ENCODE peak calls at places on chromosomes 3 and 15, in eight cellular contexts. A is NCI-H446; R is stimulated activated CD4-positive, alpha-beta T cell treated with anti-CD3 and anti-CD28 coated beads, TNF-alpha, amount 100 ng/mL, for 24 hours; E is NCI-H1436; M is EH; K is neural crest cell; T is stimulated activated CD8-positive, alpha-beta memory T cell treated with anti-CD3 and anti-CD28 coated beads, Interleukin-15, amount 100 ng/mL, for 24 hours; N is AG10803. I is an unnamed sample.

GRCh38 chr3:15064835-15065549 is at the start of gene MRPS25:
- DNase-seq in A (peak; percentile 85), R (peak; percentile 84), E (peak; percentile 64), M (peak; percentile 92), K (peak; percentile 74), T (peak; percentile 66), N (peak; percentile 90), I (peak; percentile 83)

GRCh38 chr3:70108072-70108471 is 108.5 kb downstream of the SAMMSON start:
- DNase-seq in A (peak; percentile 1), R (no peak), E (no peak), M (peak; percentile 11), K (peak; percentile 22), T (no peak), N (no peak), I (no peak)

GRCh38 chr3:14452676-14453367 is 50.4 kb downstream of the SLC6A6 start:
- DNase-seq in A (peak; percentile 93), R (no peak), E (peak; percentile 76), M (peak; percentile 99), K (no peak), T (no peak), N (peak; percentile 99), I (peak; percentile 98)

GRCh38 chr3:64022451-64023186 is 675 bp downstream of the PSMD6 start:
- DNase-seq in A (no peak), R (no peak), E (no peak), M (peak; percentile 37), K (no peak), T (no peak), N (peak; percentile 24), I (no peak)

GRCh38 chr15:100596792-100597191 is 5.2 kb downstream of the LINS1 start:
- DNase-seq in A (no peak), R (peak; percentile 93), E (no peak), M (no peak), K (no peak), T (peak; percentile 78), N (no peak), I (peak; percentile 78)

GRCh38 chr3:148551767-148552260 is 145.9 kb upstream of the AGTR1 start:
- DNase-seq in A (no peak), R (no peak), E (no peak), M (no peak), K (no peak), T (no peak), N (no peak), I (no peak)

GRCh38 chr3:35649405-35649804 is 10.1 kb downstream of the ARPP21 start:
- DNase-seq in A (no peak), R (no peak), E (no peak), M (no peak), K (no peak), T (no peak), N (no peak), I (no peak)

GRCh38 chr15:89714775-89715174 is 24.2 kb downstream of the WDR93 start:
- DNase-seq in A (no peak), R (no peak), E (no peak), M (no peak), K (no peak), T (no peak), N (peak; percentile 38), I (no peak)

GRCh38 chr3:183220828-183221227 is 32.2 kb upstream of the B3GNT5 start:
- DNase-seq in A (no peak), R (no peak), E (no peak), M (no peak), K (no peak), T (no peak), N (no peak), I (no peak)

GRCh38 chr3:111069974-111070751 is 1.5 kb upstream of the NECTIN3 start:
- DNase-seq in A (no peak), R (no peak), E (no peak), M (peak; percentile 60), K (no peak), T (no peak), N (no peak), I (peak; percentile 4)

GRCh38 chr15:52261498-52262242 is 33.9 kb downstream of the MYO5C start:
- DNase-seq in A (no peak), R (peak; percentile 17), E (no peak), M (peak; percentile 93), K (peak; percentile 52), T (no peak), N (peak; percentile 64), I (peak; percentile 90)

GRCh38 chr15:29925227-29926082 is 103.2 kb upstream of the TJP1 start:
- DNase-seq in A (peak; percentile 28), R (no peak), E (no peak), M (peak; percentile 72), K (peak; percentile 82), T (no peak), N (peak; percentile 55), I (peak; percentile 68)

GRCh38 chr3:174330303-174330702 is 528.8 kb upstream of the NAALADL2 start:
- DNase-seq in A (peak; percentile 81), R (no peak), E (no peak), M (peak; percentile 98), K (no peak), T (no peak), N (peak; percentile 93), I (peak; percentile 93)

GRCh38 chr15:70507772-70508351 is 255.5 kb downstream of the UACA start:
- DNase-seq in A (no peak), R (no peak), E (no peak), M (peak; percentile 36), K (no peak), T (no peak), N (no peak), I (peak; percentile 73)

GRCh38 chr15:97718509-97718908 is 242.0 kb upstream of the ARRDC4 start:
- DNase-seq in A (no peak), R (no peak), E (no peak), M (no peak), K (no peak), T (no peak), N (no peak), I (no peak)

GRCh38 chr3:14822875-14823807 is 4.4 kb downstream of the FGD5 start:
- DNase-seq in A (no peak), R (no peak), E (no peak), M (no peak), K (no peak), T (no peak), N (no peak), I (no peak)

GRCh38 chr3:187833799-187834578 is 88.7 kb upstream of the BCL6 start:
- DNase-seq in A (no peak), R (no peak), E (no peak), M (no peak), K (no peak), T (no peak), N (no peak), I (no peak)

GRCh38 chr15:52806284-52806655 is 16.1 kb upstream of the ONECUT1 start:
- DNase-seq in A (no peak), R (no peak), E (no peak), M (no peak), K (no peak), T (no peak), N (no peak), I (no peak)

GRCh38 chr3:189947948-189948723 is 172.6 kb downstream of the P3H2 start:
- DNase-seq in A (peak; percentile 15), R (no peak), E (peak; percentile 74), M (peak; percentile 48), K (no peak), T (no peak), N (peak; percentile 35), I (no peak)

GRCh38 chr3:188241072-188241471 is 87.1 kb downstream of the LPP start:
- DNase-seq in A (no peak), R (no peak), E (no peak), M (no peak), K (no peak), T (no peak), N (peak; percentile 51), I (peak; percentile 51)

GRCh38 chr3:69690-70089 is 126.9 kb upstream of the CHL1 start:
- DNase-seq in A (no peak), R (no peak), E (no peak), M (no peak), K (no peak), T (no peak), N (peak; percentile 17), I (no peak)

GRCh38 chr15:67792250-67792942 is 32.9 kb upstream of the SKOR1 start:
- DNase-seq in A (peak; percentile 33), R (no peak), E (no peak), M (peak; percentile 15), K (no peak), T (no peak), N (no peak), I (no peak)

GRCh38 chr3:195203631-195204030 is 67.3 kb downstream of the XXYLT1 start:
- DNase-seq in A (no peak), R (no peak), E (no peak), M (no peak), K (no peak), T (no peak), N (no peak), I (no peak)

GRCh38 chr15:50487287-50487686 is 59.2 kb downstream of the USP50 start:
- DNase-seq in A (no peak), R (no peak), E (no peak), M (no peak), K (no peak), T (no peak), N (no peak), I (no peak)

GRCh38 chr3:5020262-5020722 is 41.1 kb downstream of the BHLHE40 start:
- DNase-seq in A (no peak), R (no peak), E (no peak), M (no peak), K (no peak), T (no peak), N (no peak), I (no peak)

GRCh38 chr3:126524429-126524988 is 554 bp downstream of the CHST13 start:
- DNase-seq in A (no peak), R (no peak), E (no peak), M (no peak), K (no peak), T (no peak), N (no peak), I (no peak)

GRCh38 chr3:48952510-48953118 is 34.0 kb downstream of the ARIH2 start:
- DNase-seq in A (no peak), R (peak; percentile 17), E (no peak), M (peak; percentile 16), K (no peak), T (no peak), N (no peak), I (no peak)

GRCh38 chr15:80958818-80959495 is 30.7 kb downstream of the MESD start:
- DNase-seq in A (no peak), R (no peak), E (no peak), M (no peak), K (no peak), T (no peak), N (no peak), I (no peak)

GRCh38 chr3:194661946-194662345 is 10.0 kb downstream of the LSG1 start:
- DNase-seq in A (no peak), R (no peak), E (no peak), M (no peak), K (no peak), T (no peak), N (no peak), I (no peak)

GRCh38 chr15:69834756-69835155 is 263.0 kb downstream of the TLE3 start:
- DNase-seq in A (no peak), R (no peak), E (no peak), M (peak; percentile 15), K (no peak), T (no peak), N (no peak), I (no peak)

GRCh38 chr3:119731545-119732343 is 28.9 kb downstream of the CFAP91 start:
- DNase-seq in A (peak; percentile 42), R (no peak), E (no peak), M (peak; percentile 55), K (no peak), T (no peak), N (peak; percentile 27), I (peak; percentile 38)

GRCh38 chr3:54685213-54685612 is 242.6 kb downstream of the LRTM1 start:
- DNase-seq in A (no peak), R (no peak), E (no peak), M (no peak), K (no peak), T (no peak), N (no peak), I (no peak)

GRCh38 chr3:128074851-128075515 is 22.7 kb downstream of the SEC61A1 start:
- DNase-seq in A (no peak), R (no peak), E (no peak), M (peak; percentile 27), K (no peak), T (no peak), N (no peak), I (no peak)

I was measured in astrocyte.